ENCODE peak calls at places on chromosomes 4 and X, in six cellular contexts. A is brain microvascular endothelial cell, B is astrocyte of the spinal cord, H is breast epithelium, G is cardiac fibroblast, Z is dorsolateral prefrontal cortex. V is an unnamed sample.

GRCh38 chr4:41539711-41540110 is 1.8 kb downstream of the LIMCH1 start:
- DNase-seq in A (no peak), B (no peak), H (no peak), G (no peak), Z (no peak), V (no peak)

GRCh38 chr4:12584116-12584875 is 899.8 kb downstream of the RAB28 start:
- DNase-seq in A (no peak), B (no peak), H (no peak), G (no peak), Z (no peak), V (no peak)

GRCh38 chrX:43573441-43574015 is 82.6 kb upstream of the MAOA start:
- DNase-seq in A (no peak), B (peak; percentile 6), H (no peak), G (no peak), Z (no peak), V (no peak)

GRCh38 chr4:24262084-24262483 is 322.3 kb downstream of the DHX15 start:
- DNase-seq in A (no peak), B (no peak), H (no peak), G (no peak), Z (no peak), V (no peak)

GRCh38 chr4:16569790-16570189 is 328.7 kb downstream of the LDB2 start:
- DNase-seq in A (no peak), B (no peak), H (no peak), G (no peak), Z (no peak), V (no peak)

GRCh38 chrX:130097507-130098201 is 12.6 kb downstream of the ELF4 start:
- DNase-seq in A (no peak), B (no peak), H (no peak), G (no peak), Z (no peak), V (no peak)

GRCh38 chr4:184167576-184167975 is 50.1 kb downstream of the ENPP6 start:
- DNase-seq in A (no peak), B (no peak), H (no peak), G (no peak), Z (no peak), V (peak; percentile 51)

GRCh38 chr4:113955411-113955810 is 24.0 kb downstream of the ARSJ start:
- DNase-seq in A (no peak), B (no peak), H (no peak), G (no peak), Z (no peak), V (no peak)

GRCh38 chr4:184096561-184097239 is 121.0 kb downstream of the ENPP6 start:
- DNase-seq in A (no peak), B (no peak), H (no peak), G (no peak), Z (no peak), V (no peak)

GRCh38 chr4:87188063-87188462 is 32.4 kb downstream of the KLHL8 start:
- DNase-seq in A (no peak), B (peak; percentile 37), H (no peak), G (peak; percentile 8), Z (no peak), V (no peak)

GRCh38 chrX:12948495-12948894 is 26.4 kb upstream of the TMSB4X start:
- DNase-seq in A (no peak), B (no peak), H (no peak), G (no peak), Z (no peak), V (no peak)

GRCh38 chr4:80471701-80472100 is 136.2 kb downstream of the CFAP299 start:
- DNase-seq in A (no peak), B (peak; percentile 39), H (peak; percentile 19), G (no peak), Z (no peak), V (no peak)

GRCh38 chr4:169229571-169230028 is 41.2 kb downstream of the SH3RF1 start:
- DNase-seq in A (peak; percentile 92), B (peak; percentile 96), H (no peak), G (peak; percentile 96), Z (no peak), V (no peak)

GRCh38 chr4:5473125-5473524 is 235.2 kb downstream of the EVC2 start:
- DNase-seq in A (no peak), B (no peak), H (no peak), G (no peak), Z (no peak), V (no peak)

GRCh38 chrX:16719334-16720084 is at the start of gene SYAP1:
- DNase-seq in A (peak; percentile 98), B (peak; percentile 99), H (peak; percentile 97), G (peak; percentile 97), Z (peak; percentile 98), V (no peak)
- TF ChIP-seq CTCF in A (peak; percentile 11), B (no peak), H (no peak), G (no peak), Z (no peak), V (no peak)

DNA sequence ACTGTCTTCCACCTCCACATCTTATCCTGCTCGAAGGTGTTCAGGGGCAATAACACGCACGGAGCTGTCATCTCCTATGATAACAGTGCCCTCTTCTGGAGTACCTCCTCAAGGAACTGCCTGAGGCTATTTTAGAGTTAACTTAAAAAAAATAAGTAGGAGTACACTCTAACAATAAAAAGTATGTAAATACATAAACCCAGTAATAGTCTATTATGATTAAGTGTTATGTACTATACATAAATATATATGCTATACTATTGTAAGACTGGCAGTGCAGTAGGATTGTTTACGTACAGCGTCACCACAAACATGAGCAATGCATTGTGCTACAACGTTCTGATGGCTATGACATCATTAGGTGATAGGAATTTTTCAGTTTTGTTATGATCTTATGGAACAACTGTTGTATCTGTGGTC is 34.5 kb upstream of the TLR2 start:
- DNase-seq in A (peak; percentile 23), B (peak; percentile 17), H (no peak), G (peak; percentile 65), Z (no peak), V (no peak)
- TF ChIP-seq CTCF in A (peak; percentile 58), B (peak; percentile 34), H (no peak), G (peak; percentile 44), Z (peak; percentile 38), V (peak; percentile 46)

GRCh38 chrX:2907295-2907694 is 21.8 kb downstream of the ARSD start:
- DNase-seq in A (no peak), B (no peak), H (no peak), G (no peak), Z (no peak), V (no peak)

GRCh38 chrX:2908125-2908685 is 20.9 kb downstream of the ARSD start:
- DNase-seq in A (no peak), B (no peak), H (no peak), G (no peak), Z (no peak), V (no peak)

GRCh38 chrX:2910109-2910508 is 19.0 kb downstream of the ARSD start:
- DNase-seq in A (no peak), B (no peak), H (no peak), G (no peak), Z (no peak), V (no peak)

GRCh38 chrX:2917767-2918166 is 11.4 kb downstream of the ARSD start:
- DNase-seq in A (no peak), B (no peak), H (no peak), G (no peak), Z (no peak), V (no peak)

DNA sequence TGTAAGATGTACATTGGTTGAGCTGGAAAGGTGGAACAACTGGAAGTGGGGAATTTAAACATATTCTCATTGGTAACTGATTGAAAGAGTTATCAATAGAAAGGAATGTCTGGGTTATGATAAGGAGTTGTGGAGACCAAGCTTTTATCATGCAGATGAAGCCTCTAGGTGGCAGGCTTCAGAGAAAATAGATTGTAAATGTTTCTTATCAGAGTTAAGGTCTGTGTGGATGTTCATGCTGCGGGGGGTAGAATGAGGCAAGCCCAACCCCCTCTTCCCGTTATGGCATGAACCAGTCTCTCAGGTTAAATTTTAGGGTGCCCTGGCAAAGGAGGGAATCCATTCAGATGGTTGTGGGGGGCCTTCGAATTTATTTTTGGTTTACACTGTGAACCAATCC is 16.0 kb downstream of the ARSD start:
- DNase-seq in A (no peak), B (no peak), H (no peak), G (no peak), Z (no peak), V (no peak)
- TF ChIP-seq CTCF in A (peak; percentile 36), B (no peak), H (no peak), G (no peak), Z (no peak), V (peak; percentile 4)

GRCh38 chr4:29867412-29867811 is 852.8 kb upstream of the PCDH7 start:
- DNase-seq in A (no peak), B (no peak), H (no peak), G (no peak), Z (no peak), V (no peak)
- TF ChIP-seq CTCF in A (peak; percentile 8), B (no peak), H (no peak), G (no peak), Z (no peak), V (no peak)

DNA sequence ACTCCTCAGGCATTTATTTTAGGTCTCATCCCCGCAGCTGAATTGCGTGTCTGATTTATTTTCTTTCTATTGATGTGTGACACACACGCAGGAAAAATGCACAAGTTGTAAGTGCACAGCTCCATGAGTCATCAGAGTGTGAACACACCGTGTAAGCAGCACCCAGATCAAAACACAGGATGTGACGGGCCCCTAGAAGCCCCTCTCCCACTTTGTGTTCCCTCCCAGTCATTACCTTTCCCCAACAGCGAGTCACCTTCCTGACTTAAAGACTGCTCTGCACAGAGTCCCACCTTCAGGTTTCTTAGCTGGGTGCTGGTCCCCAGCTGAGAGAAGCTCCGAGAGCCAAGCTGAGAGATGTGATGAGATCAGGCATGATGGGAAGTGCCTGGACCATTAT is 436.8 kb downstream of the MID1IP1 start:
- DNase-seq in A (no peak), B (no peak), H (no peak), G (no peak), Z (no peak), V (no peak)
- TF ChIP-seq CTCF in A (no peak), B (no peak), H (no peak), G (no peak), Z (no peak), V (no peak)

GRCh38 chr4:172515266-172515879 is 653.2 kb upstream of the GALNT7 start:
- DNase-seq in A (peak; percentile 78), B (peak; percentile 61), H (no peak), G (no peak), Z (no peak), V (no peak)
- TF ChIP-seq CTCF in A (peak; percentile 2), B (no peak), H (no peak), G (no peak), Z (no peak), V (peak; percentile 4)

GRCh38 chrX:110965409-110965808 is 130.6 kb upstream of the PAK3 start:
- DNase-seq in A (no peak), B (peak; percentile 5), H (no peak), G (no peak), Z (no peak), V (no peak)
- TF ChIP-seq CTCF in A (no peak), B (no peak), H (no peak), G (no peak), Z (no peak), V (no peak)

GRCh38 chrX:115226929-115227328 is 7.0 kb downstream of the LRCH2 start:
- DNase-seq in A (peak; percentile 7), B (peak; percentile 12), H (no peak), G (peak; percentile 12), Z (peak; percentile 9), V (no peak)
- TF ChIP-seq CTCF in A (peak; percentile 67), B (peak; percentile 52), H (no peak), G (peak; percentile 32), Z (peak; percentile 38), V (peak; percentile 32)

GRCh38 chr4:151809716-151810115 is 48.9 kb upstream of the GATB start:
- DNase-seq in A (no peak), B (no peak), H (no peak), G (no peak), Z (peak; percentile 82), V (no peak)
- TF ChIP-seq CTCF in A (no peak), B (no peak), H (no peak), G (no peak), Z (no peak), V (no peak)